ENCODE peak calls at places on chromosomes 2 and 18, in six cellular contexts. H, P, N, U, D and X are unnamed samples. For H3K4me1, the result is how much of the 10 kb centered on the place peaks cover.

GRCh38 chr2:12050381-12050780 is 303.9 kb downstream of the LPIN1 start:
- DNase-seq in H (no peak), D (no peak), P (no peak), U (no peak), N (no peak), X (no peak)

GRCh38 chr18:79964330-79965118 is at the start of gene HSBP1L1:
- DNase-seq in U (peak), D (peak), P (peak), H (peak), N (peak), X (peak)

GRCh38 chr2:211944572-211944971 is 594.0 kb downstream of the ERBB4 start:
- DNase-seq in D (no peak), H (no peak), N (no peak), P (no peak), U (no peak), X (no peak)

GRCh38 chr18:48797841-48798255 is 152.9 kb downstream of the SMAD7 start:
- DNase-seq in H (peak), D (peak), P (no peak), N (peak), U (no peak), X (no peak)

GRCh38 chr2:27152796-27153464 is 4.1 kb downstream of the TCF23 start:
- DNase-seq in N (peak), D (no peak), H (no peak), U (peak), P (no peak), X (no peak)

GRCh38 chr18:79452991-79453645 is 57.4 kb downstream of the NFATC1 start:
- DNase-seq in P (no peak), D (no peak), N (no peak), U (no peak), H (no peak), X (no peak)

GRCh38 chr2:151302286-151302878 is 12.9 kb upstream of the NMI start:
- DNase-seq in U (no peak), D (no peak), P (no peak), N (no peak), H (no peak), X (no peak)

GRCh38 chr2:209391776-209392401 is 32.0 kb upstream of the MAP2 start:
- DNase-seq in H (no peak), D (no peak), P (no peak), N (no peak), U (peak), X (no peak)

GRCh38 chr2:231272961-231273360 is 74.5 kb downstream of the ARMC9 start:
- DNase-seq in D (no peak), P (no peak), U (no peak), N (no peak), H (no peak), X (no peak)

GRCh38 chr2:2271471-2271941 is 59.6 kb downstream of the MYT1L start:
- DNase-seq in U (no peak), N (no peak), P (no peak), H (no peak), D (peak), X (no peak)

GRCh38 chr2:109016376-109016775 is 27.4 kb upstream of the EDAR start:
- DNase-seq in P (no peak), N (no peak), D (no peak), H (no peak), U (no peak), X (no peak)

GRCh38 chr2:21773168-21773567 is 649.4 kb downstream of the TDRD15 start:
- DNase-seq in N (no peak), U (no peak), H (no peak), P (no peak), D (no peak), X (no peak)

GRCh38 chr2:134406311-134406710 is 152.4 kb downstream of the MGAT5 start:
- DNase-seq in D (no peak), U (peak), H (no peak), N (no peak), P (no peak), X (no peak)

GRCh38 chr2:232348936-232349335 is 29.6 kb upstream of the ALPP start:
- DNase-seq in H (peak), P (no peak), N (peak), U (peak), D (no peak), X (no peak)

GRCh38 chr2:20590704-20591515 is 60.0 kb downstream of the HS1BP3 start:
- DNase-seq in H (peak), N (peak), P (no peak), D (peak), U (no peak), X (no peak)

GRCh38 chr2:239710953-239711861 is 310.4 kb upstream of the HDAC4 start:
- DNase-seq in U (no peak), P (no peak), D (no peak), N (no peak), H (peak), X (no peak)

DNA sequence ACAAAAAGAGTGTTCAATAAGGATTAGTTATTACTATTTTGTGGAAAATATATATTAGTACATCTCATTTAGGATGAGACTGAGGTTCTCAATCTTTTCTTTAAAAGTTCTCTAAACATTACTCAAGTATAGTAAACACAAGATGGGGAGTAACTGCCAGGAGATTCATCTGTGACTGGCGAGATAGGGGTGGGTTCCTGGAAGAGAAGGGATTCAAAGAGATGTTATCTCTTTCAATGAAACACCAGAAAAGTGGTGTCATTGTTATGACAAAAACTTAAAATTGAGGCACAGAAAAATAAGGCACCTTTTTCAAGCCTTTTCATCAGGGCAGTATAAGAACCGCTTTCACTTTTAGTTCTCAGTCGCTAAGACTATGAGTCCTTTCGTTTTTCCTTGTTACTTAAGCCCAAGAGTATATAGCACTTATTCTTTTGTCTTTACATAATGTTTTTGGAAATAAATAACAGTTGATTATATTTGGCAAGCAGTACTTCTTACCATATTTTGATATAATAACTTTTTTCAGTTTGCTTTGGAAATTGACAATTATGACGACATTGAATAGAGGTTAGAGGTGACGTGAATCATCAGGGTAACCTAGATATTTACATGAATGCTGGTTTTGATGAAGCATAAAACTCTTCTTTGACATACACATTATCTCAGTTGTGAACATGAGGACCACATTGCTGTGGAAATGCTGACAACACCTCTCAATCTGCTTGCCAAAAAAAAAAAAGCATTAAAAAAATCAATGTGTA is 393.9 kb upstream of the TCF4 start:
- DNase-seq in U (no peak), P (no peak), N (no peak), H (no peak), D (no peak), X (no peak)
- H3K4me3 ChIP-seq in U (no peak), P (no peak), N (no peak), H (no peak), D (no peak), X (no peak)

DNA sequence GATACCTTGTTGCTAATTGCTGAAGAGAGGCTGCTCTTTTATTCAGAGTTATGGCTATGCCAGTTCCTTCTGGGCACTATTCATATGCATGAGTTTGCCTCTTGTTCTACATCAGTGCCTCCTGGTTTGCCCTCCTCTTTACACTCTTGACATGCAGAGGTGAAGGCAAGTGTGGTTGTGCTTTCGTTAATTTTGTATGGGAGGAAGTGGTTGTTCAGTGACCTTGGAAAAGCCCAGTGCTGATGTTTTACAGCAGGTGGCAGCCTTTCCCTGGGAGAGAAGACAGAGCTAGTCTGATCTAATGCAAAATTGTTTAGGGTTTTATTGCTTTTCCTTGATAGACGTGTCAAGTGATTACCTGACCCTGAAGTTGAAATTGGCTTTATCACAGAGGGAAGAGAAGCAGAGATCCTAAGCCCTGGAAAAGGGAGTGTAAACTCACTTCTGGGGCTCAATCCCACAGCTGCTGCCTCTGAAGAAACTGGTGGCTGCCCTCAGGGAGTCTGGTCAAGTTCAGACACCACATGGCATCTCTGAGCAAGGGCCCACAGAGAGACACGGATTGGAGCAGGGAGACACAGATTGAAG is 30.5 kb upstream of the VPS54 start:
- DNase-seq in H (peak), P (peak), N (peak), D (peak), U (peak), X (peak)
- H3K4me1 ChIP-seq in H (under half), P (under half), N (under half), D (under half), U (under half), X (under half)

DNA sequence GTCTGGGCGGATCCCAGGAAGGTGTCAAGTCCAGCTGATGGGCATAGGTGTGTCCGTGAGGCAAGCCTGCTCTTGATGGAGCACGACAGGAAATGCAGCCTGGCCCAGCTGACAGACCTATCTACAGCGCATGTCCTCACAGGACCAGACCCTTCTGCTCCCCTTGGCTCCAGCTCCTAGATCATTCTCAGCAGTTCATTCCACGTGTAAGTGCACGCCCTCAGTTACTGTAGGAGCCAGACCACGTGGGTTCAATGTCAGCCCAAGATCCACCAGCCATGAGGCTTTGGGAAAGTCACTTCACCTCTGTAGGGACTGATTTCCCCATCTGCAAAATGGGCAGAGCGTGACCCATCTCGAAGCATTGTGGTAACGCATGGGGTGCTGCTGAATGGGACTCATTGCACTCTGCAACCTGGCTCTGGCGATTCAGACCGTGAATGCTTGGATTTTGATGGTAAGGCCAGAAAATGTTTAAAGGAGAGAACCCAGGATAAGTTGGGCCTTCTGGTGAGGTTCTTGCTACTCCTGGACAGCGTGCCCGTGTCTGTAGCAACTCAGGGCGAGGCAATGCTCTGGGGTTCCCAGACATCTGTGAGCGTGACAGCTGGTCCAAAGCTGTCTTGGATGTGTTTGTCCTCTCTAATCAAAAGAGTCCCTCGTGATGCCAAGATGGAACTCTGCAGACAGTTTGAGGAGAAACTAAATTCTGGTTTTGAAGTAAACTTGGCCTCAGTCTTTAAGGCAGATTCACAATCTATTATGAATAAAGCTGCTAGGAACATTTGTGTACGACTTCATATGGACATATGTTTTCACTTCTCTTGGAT is 47.6 kb downstream of the TMEM17 start:
- DNase-seq in N (no peak), P (no peak), U (no peak), H (no peak), D (no peak), X (no peak)
- H3K27ac ChIP-seq in N (no peak), P (no peak), U (no peak), H (no peak), D (peak), X (no peak)

GRCh38 chr2:219243291-219243761 is 1.9 kb downstream of the GLB1L start:
- DNase-seq in H (no peak), D (no peak), U (no peak), N (peak), P (no peak), X (no peak)
- H3K4me3 ChIP-seq in H (peak), D (peak), U (no peak), N (peak), P (no peak), X (no peak)

DNA sequence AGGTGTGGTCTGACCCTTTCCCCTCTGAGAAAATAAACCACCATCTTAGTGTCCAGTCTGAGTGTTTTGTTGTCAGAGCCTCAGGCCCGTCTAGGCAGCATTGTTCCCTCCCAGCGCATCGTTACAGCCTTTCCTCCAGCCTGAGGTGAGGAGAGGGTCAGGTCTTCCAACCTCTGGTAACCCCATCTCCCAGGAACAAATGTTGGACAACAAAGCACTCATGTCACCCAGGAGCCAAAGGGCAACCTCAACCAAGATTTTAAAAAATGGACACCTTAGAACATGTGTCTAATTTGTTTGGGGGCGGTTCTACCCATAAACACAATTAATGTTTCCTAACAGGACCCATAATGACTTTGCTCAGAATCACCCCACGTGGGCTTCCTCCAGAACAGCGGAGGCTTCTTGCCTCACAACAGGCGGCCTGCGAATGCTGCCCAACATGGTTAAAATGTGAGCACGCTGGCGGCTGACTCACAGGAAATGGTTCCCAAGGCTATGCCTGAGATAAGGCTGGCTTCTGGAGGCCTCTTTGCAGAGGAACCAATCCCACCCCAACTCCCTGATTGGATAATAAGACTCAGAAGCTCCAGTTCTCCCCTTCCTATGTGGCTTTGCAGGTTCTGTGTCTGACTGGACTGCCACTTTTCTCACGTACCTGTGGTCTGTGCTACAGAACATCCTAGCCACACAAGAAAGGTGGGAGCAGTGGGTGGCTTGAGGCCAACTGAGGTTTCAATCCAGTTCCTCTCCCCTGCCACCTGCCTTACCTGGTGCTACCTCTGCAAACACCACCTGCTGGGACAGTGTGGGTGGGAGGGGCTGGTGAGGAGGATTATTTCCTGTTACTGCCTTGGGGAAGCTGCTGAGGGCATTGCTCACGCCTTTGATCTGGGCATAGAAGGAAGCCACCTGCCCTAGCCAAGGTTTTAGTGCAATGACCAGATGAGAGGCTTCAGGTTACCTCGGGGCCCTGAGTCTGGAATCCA is 108.8 kb downstream of the B3GNT2 start:
- DNase-seq in N (peak), U (peak), D (peak), H (peak), P (no peak), X (no peak)
- H3K4me1 ChIP-seq in N (half or more), U (half or more), D (half or more), H (under half), P (under half), X (half or more)